ENCODE peak calls at places on chromosomes 11 and 22, in six cellular contexts. L is iPS-NIHi11, E is GM23248, H is NCI-H1092 treated with DMSO at 0.1 percent for 48 hours, O is substantia nigra, J is NCI-H774. R is an unnamed sample.
A peak's percentile ranks its signal among the peaks of the same experiment; 100 is the strongest.

GRCh38 chr11:106249857-106250256 is 172.4 kb downstream of the AASDHPPT start:
- DNase-seq in L (peak; percentile 6), J (no peak), O (no peak), E (peak; percentile 17), H (no peak), R (no peak)

GRCh38 chr11:15773024-15773423 is 583.3 kb downstream of the SOX6 start:
- DNase-seq in O (no peak), L (no peak), J (no peak), E (no peak), H (no peak), R (no peak)

GRCh38 chr11:126134461-126135155 is 71.9 kb upstream of the CDON start:
- DNase-seq in O (no peak), E (no peak), L (no peak), J (no peak), H (no peak), R (no peak)

GRCh38 chr11:44351898-44352498 is 42.1 kb upstream of the ALX4 start:
- DNase-seq in J (no peak), H (peak; percentile 24), E (no peak), O (no peak), L (no peak), R (no peak)

GRCh38 chr11:60782393-60783140 is 2.6 kb upstream of the MS4A10 start:
- DNase-seq in E (no peak), H (no peak), J (no peak), O (no peak), L (no peak), R (no peak)

GRCh38 chr11:105429421-105429965 is 180.4 kb upstream of the GRIA4 start:
- DNase-seq in H (no peak), O (no peak), L (no peak), J (no peak), E (no peak), R (no peak)

GRCh38 chr22:36467946-36468345 is 13.5 kb downstream of the TXN2 start:
- DNase-seq in E (peak; percentile 89), J (no peak), L (no peak), H (no peak), O (no peak), R (no peak)

GRCh38 chr11:8060801-8061554 is 20.0 kb upstream of the TUB start:
- DNase-seq in L (no peak), E (peak; percentile 98), O (no peak), J (no peak), H (no peak), R (no peak)

GRCh38 chr22:49373801-49374226 is 453.9 kb downstream of the BRD1 start:
- DNase-seq in L (no peak), E (no peak), J (no peak), H (no peak), O (no peak), R (no peak)

GRCh38 chr22:19819209-19819910 is 35.3 kb downstream of the GNB1L start:
- DNase-seq in J (no peak), O (no peak), H (no peak), E (no peak), L (no peak), R (no peak)

GRCh38 chr11:45658292-45658991 is 7.0 kb downstream of the CHST1 start:
- DNase-seq in J (no peak), O (peak; percentile 64), H (no peak), E (peak; percentile 74), L (peak; percentile 78), R (no peak)

GRCh38 chr11:84437129-84438123 is 1151.3 kb upstream of the CCDC90B start:
- DNase-seq in O (no peak), J (peak; percentile 81), H (peak; percentile 16), L (peak; percentile 63), E (peak; percentile 9), R (no peak)

GRCh38 chr22:45493286-45493771 is 9.4 kb upstream of the FBLN1 start:
- DNase-seq in L (no peak), E (peak; percentile 75), O (no peak), H (no peak), J (no peak), R (peak; percentile 81)

GRCh38 chr11:111229604-111230003 is 15.9 kb upstream of the POU2AF2 start:
- DNase-seq in E (no peak), H (no peak), L (no peak), J (no peak), O (no peak), R (no peak)

GRCh38 chr11:1714908-1715885 is 18.2 kb downstream of the KRTAP5-6 start:
- DNase-seq in E (no peak), O (no peak), L (no peak), H (peak; percentile 7), J (no peak), R (no peak)

GRCh38 chr22:24583221-24583971 is 9.5 kb downstream of the LRRC75B start:
- DNase-seq in O (no peak), E (peak; percentile 28), H (peak; percentile 91), J (no peak), L (no peak), R (no peak)

GRCh38 chr22:44402196-44403111 is 89.7 kb upstream of the SHISAL1 start:
- DNase-seq in J (no peak), H (no peak), L (no peak), E (no peak), O (no peak), R (no peak)

GRCh38 chr11:103842191-103842590 is 194.2 kb upstream of the DDI1 start:
- DNase-seq in E (no peak), O (no peak), L (no peak), J (no peak), H (no peak), R (no peak)

GRCh38 chr22:47162865-47163264 is 400.4 kb downstream of the TBC1D22A start:
- DNase-seq in L (no peak), O (no peak), E (no peak), H (no peak), J (no peak), R (no peak)

GRCh38 chr11:119743041-119743440 is 14.0 kb upstream of the NECTIN1 start:
- DNase-seq in J (no peak), E (no peak), L (no peak), H (no peak), O (no peak), R (no peak)

GRCh38 chr22:47157486-47158270 is 395.2 kb downstream of the TBC1D22A start:
- DNase-seq in J (no peak), E (no peak), O (no peak), L (no peak), H (no peak), R (no peak)

GRCh38 chr11:47854667-47855066 is 6.5 kb upstream of the NUP160 start:
- DNase-seq in J (no peak), O (no peak), H (no peak), E (no peak), L (no peak), R (no peak)

GRCh38 chr11:10906521-10906920 is 48.7 kb upstream of the ZBED5 start:
- DNase-seq in L (no peak), E (peak; percentile 70), H (no peak), J (no peak), O (no peak), R (peak; percentile 15)

GRCh38 chr11:17986007-17986710 is 26.7 kb downstream of the SERGEF start:
- DNase-seq in E (peak; percentile 94), H (no peak), O (no peak), J (no peak), L (no peak), R (no peak)

GRCh38 chr22:46777609-46777970 is 15.1 kb downstream of the TBC1D22A start:
- DNase-seq in H (no peak), O (peak; percentile 12), L (no peak), J (no peak), E (no peak), R (no peak)

GRCh38 chr11:132099692-132100091 is 729.3 kb downstream of the NTM start:
- DNase-seq in L (peak; percentile 55), E (peak; percentile 12), O (no peak), J (no peak), H (no peak), R (no peak)